ENCODE peak calls at places on chromosomes 16 and 17, in nine cellular contexts. One of them, this sample, is unnamed.

GRCh38 chr16:9072806-9073341 is 18.6 kb upstream of the HAPSTR1 start:
- DNase-seq in endothelial cell of umbilical vein: no peak
- DNase-seq in cardiac fibroblast: peak; percentile 64
- DNase-seq in right atrium auricular region: no peak
- DNase-seq in cardiac muscle cell: no peak
- DNase-seq in heart right ventricle: no peak
- DNase-seq in bronchial epithelial cell: peak; percentile 94
- DNase-seq in fibroblast of mammary gland: peak; percentile 94
- DNase-seq in transverse colon: no peak
- DNase-seq in this sample: no peak

GRCh38 chr17:26962255-26963162 is 331.4 kb upstream of the WSB1 start:
- DNase-seq in endothelial cell of umbilical vein: no peak
- DNase-seq in cardiac fibroblast: no peak
- DNase-seq in right atrium auricular region: no peak
- DNase-seq in cardiac muscle cell: no peak
- DNase-seq in heart right ventricle: no peak
- DNase-seq in bronchial epithelial cell: no peak
- DNase-seq in fibroblast of mammary gland: no peak
- DNase-seq in transverse colon: no peak
- DNase-seq in this sample: no peak

GRCh38 chr17:50763716-50764450 is 3.4 kb downstream of the ANKRD40CL start:
- DNase-seq in endothelial cell of umbilical vein: no peak
- DNase-seq in cardiac fibroblast: no peak
- DNase-seq in right atrium auricular region: peak; percentile 58
- DNase-seq in cardiac muscle cell: no peak
- DNase-seq in heart right ventricle: no peak
- DNase-seq in bronchial epithelial cell: no peak
- DNase-seq in fibroblast of mammary gland: no peak
- DNase-seq in transverse colon: peak; percentile 62
- DNase-seq in this sample: no peak

GRCh38 chr16:79089735-79090284 is 510.7 kb downstream of the MAF start:
- DNase-seq in endothelial cell of umbilical vein: no peak
- DNase-seq in cardiac fibroblast: no peak
- DNase-seq in right atrium auricular region: no peak
- DNase-seq in cardiac muscle cell: no peak
- DNase-seq in heart right ventricle: no peak
- DNase-seq in bronchial epithelial cell: no peak
- DNase-seq in fibroblast of mammary gland: peak; percentile 15
- DNase-seq in transverse colon: peak; percentile 35
- DNase-seq in this sample: peak; percentile 51

GRCh38 chr17:14373587-14374259 is 72.8 kb downstream of the HS3ST3B1 start:
- DNase-seq in endothelial cell of umbilical vein: no peak
- DNase-seq in cardiac fibroblast: peak; percentile 23
- DNase-seq in right atrium auricular region: no peak
- DNase-seq in cardiac muscle cell: no peak
- DNase-seq in heart right ventricle: no peak
- DNase-seq in bronchial epithelial cell: peak; percentile 54
- DNase-seq in fibroblast of mammary gland: peak; percentile 56
- DNase-seq in transverse colon: no peak
- DNase-seq in this sample: no peak

GRCh38 chr17:40520991-40521453 is 19.6 kb upstream of the TNS4 start:
- DNase-seq in endothelial cell of umbilical vein: no peak
- DNase-seq in cardiac fibroblast: no peak
- DNase-seq in right atrium auricular region: no peak
- DNase-seq in cardiac muscle cell: no peak
- DNase-seq in heart right ventricle: no peak
- DNase-seq in bronchial epithelial cell: no peak
- DNase-seq in fibroblast of mammary gland: no peak
- DNase-seq in transverse colon: no peak
- DNase-seq in this sample: peak; percentile 18

GRCh38 chr17:48100591-48101011 is 677 bp downstream of the CBX1 start:
- DNase-seq in endothelial cell of umbilical vein: no peak
- DNase-seq in cardiac fibroblast: peak; percentile 64
- DNase-seq in right atrium auricular region: no peak
- DNase-seq in cardiac muscle cell: peak; percentile 83
- DNase-seq in heart right ventricle: peak; percentile 42
- DNase-seq in bronchial epithelial cell: peak; percentile 55
- DNase-seq in fibroblast of mammary gland: peak; percentile 55
- DNase-seq in transverse colon: peak; percentile 54
- DNase-seq in this sample: no peak

GRCh38 chr16:84505249-84506156 is 1.0 kb upstream of the MEAK7 start:
- DNase-seq in endothelial cell of umbilical vein: no peak
- DNase-seq in cardiac fibroblast: no peak
- DNase-seq in right atrium auricular region: no peak
- DNase-seq in cardiac muscle cell: no peak
- DNase-seq in heart right ventricle: no peak
- DNase-seq in bronchial epithelial cell: no peak
- DNase-seq in fibroblast of mammary gland: no peak
- DNase-seq in transverse colon: no peak
- DNase-seq in this sample: no peak

DNA sequence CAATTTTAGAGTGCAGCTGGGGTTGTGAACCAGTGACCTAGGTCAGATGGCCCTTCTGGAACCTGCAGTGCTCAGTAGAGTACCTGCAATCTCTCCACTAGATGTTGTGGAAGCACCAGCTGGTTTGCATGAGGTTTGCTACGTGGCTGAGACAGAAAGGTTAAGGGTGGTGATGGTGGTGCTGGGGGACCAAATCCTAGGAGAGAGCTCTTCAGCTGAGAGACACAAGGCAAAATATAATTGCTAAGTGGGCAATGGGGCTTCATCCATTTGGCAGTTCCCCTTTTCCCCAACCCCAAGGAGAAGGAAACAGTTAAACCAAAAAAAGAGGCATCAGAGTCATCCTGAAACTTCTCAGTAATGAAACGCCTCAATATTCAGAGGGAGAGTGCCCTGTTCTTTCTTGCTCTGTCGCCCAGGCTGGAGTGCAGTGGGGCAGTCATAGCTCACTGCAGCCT is 13.9 kb downstream of the ITPRIPL2 start:
- DNase-seq in endothelial cell of umbilical vein: no peak
- DNase-seq in cardiac fibroblast: no peak
- DNase-seq in right atrium auricular region: no peak
- DNase-seq in cardiac muscle cell: no peak
- DNase-seq in heart right ventricle: no peak
- DNase-seq in bronchial epithelial cell: no peak
- DNase-seq in fibroblast of mammary gland: no peak
- DNase-seq in transverse colon: no peak
- DNase-seq in this sample: no peak
- TF ChIP-seq CTCF in endothelial cell of umbilical vein: no peak
- TF ChIP-seq CTCF in cardiac fibroblast: no peak
- TF ChIP-seq CTCF in right atrium auricular region: no peak
- TF ChIP-seq CTCF in cardiac muscle cell: no peak
- TF ChIP-seq CTCF in heart right ventricle: no peak
- TF ChIP-seq CTCF in bronchial epithelial cell: no peak
- TF ChIP-seq CTCF in fibroblast of mammary gland: no peak
- TF ChIP-seq CTCF in transverse colon: no peak
- TF ChIP-seq CTCF in this sample: no peak

GRCh38 chr16:3027488-3027795 is 3.6 kb downstream of the THOC6 start:
- DNase-seq in endothelial cell of umbilical vein: no peak
- DNase-seq in cardiac fibroblast: no peak
- DNase-seq in right atrium auricular region: no peak
- DNase-seq in cardiac muscle cell: no peak
- DNase-seq in heart right ventricle: no peak
- DNase-seq in bronchial epithelial cell: no peak
- DNase-seq in fibroblast of mammary gland: no peak
- DNase-seq in transverse colon: no peak
- DNase-seq in this sample: no peak

GRCh38 chr16:3028716-3029319 is 5.0 kb downstream of the THOC6 start:
- DNase-seq in endothelial cell of umbilical vein: no peak
- DNase-seq in cardiac fibroblast: no peak
- DNase-seq in right atrium auricular region: no peak
- DNase-seq in cardiac muscle cell: no peak
- DNase-seq in heart right ventricle: no peak
- DNase-seq in bronchial epithelial cell: no peak
- DNase-seq in fibroblast of mammary gland: no peak
- DNase-seq in transverse colon: no peak
- DNase-seq in this sample: peak; percentile 40

GRCh38 chr16:3026609-3027487 is 3.0 kb downstream of the THOC6 start:
- DNase-seq in endothelial cell of umbilical vein: no peak
- DNase-seq in cardiac fibroblast: no peak
- DNase-seq in right atrium auricular region: no peak
- DNase-seq in cardiac muscle cell: no peak
- DNase-seq in heart right ventricle: no peak
- DNase-seq in bronchial epithelial cell: no peak
- DNase-seq in fibroblast of mammary gland: no peak
- DNase-seq in transverse colon: no peak
- DNase-seq in this sample: peak; percentile 43

GRCh38 chr16:3029499-3030127 is 5.8 kb downstream of the THOC6 start:
- DNase-seq in endothelial cell of umbilical vein: no peak
- DNase-seq in cardiac fibroblast: peak; percentile 34
- DNase-seq in right atrium auricular region: no peak
- DNase-seq in cardiac muscle cell: no peak
- DNase-seq in heart right ventricle: no peak
- DNase-seq in bronchial epithelial cell: peak; percentile 32
- DNase-seq in fibroblast of mammary gland: peak; percentile 36
- DNase-seq in transverse colon: no peak
- DNase-seq in this sample: no peak

GRCh38 chr16:3027983-3028715 is 4.3 kb downstream of the THOC6 start:
- DNase-seq in endothelial cell of umbilical vein: peak; percentile 70
- DNase-seq in cardiac fibroblast: peak; percentile 73
- DNase-seq in right atrium auricular region: no peak
- DNase-seq in cardiac muscle cell: peak; percentile 94
- DNase-seq in heart right ventricle: peak; percentile 85
- DNase-seq in bronchial epithelial cell: peak; percentile 68
- DNase-seq in fibroblast of mammary gland: peak; percentile 51
- DNase-seq in transverse colon: peak; percentile 93
- DNase-seq in this sample: peak; percentile 73
- TF ChIP-seq CTCF in endothelial cell of umbilical vein: peak; percentile 94
- TF ChIP-seq CTCF in cardiac fibroblast: peak; percentile 70
- TF ChIP-seq CTCF in right atrium auricular region: peak; percentile 87
- TF ChIP-seq CTCF in cardiac muscle cell: peak; percentile 63
- TF ChIP-seq CTCF in heart right ventricle: peak; percentile 77
- TF ChIP-seq CTCF in bronchial epithelial cell: peak; percentile 90
- TF ChIP-seq CTCF in fibroblast of mammary gland: peak; percentile 44
- TF ChIP-seq CTCF in transverse colon: peak; percentile 91
- TF ChIP-seq CTCF in this sample: peak; percentile 90

GRCh38 chr16:70695351-70696070 is 9.7 kb upstream of the MTSS2 start:
- DNase-seq in endothelial cell of umbilical vein: peak; percentile 86
- DNase-seq in cardiac fibroblast: peak; percentile 42
- DNase-seq in right atrium auricular region: no peak
- DNase-seq in cardiac muscle cell: peak; percentile 67
- DNase-seq in heart right ventricle: peak; percentile 73
- DNase-seq in bronchial epithelial cell: no peak
- DNase-seq in fibroblast of mammary gland: no peak
- DNase-seq in transverse colon: peak; percentile 47
- DNase-seq in this sample: no peak
- TF ChIP-seq CTCF in endothelial cell of umbilical vein: peak; percentile 39
- TF ChIP-seq CTCF in cardiac fibroblast: no peak
- TF ChIP-seq CTCF in right atrium auricular region: no peak
- TF ChIP-seq CTCF in cardiac muscle cell: peak; percentile 5
- TF ChIP-seq CTCF in heart right ventricle: no peak
- TF ChIP-seq CTCF in bronchial epithelial cell: no peak
- TF ChIP-seq CTCF in fibroblast of mammary gland: no peak
- TF ChIP-seq CTCF in transverse colon: no peak
- TF ChIP-seq CTCF in this sample: no peak

DNA sequence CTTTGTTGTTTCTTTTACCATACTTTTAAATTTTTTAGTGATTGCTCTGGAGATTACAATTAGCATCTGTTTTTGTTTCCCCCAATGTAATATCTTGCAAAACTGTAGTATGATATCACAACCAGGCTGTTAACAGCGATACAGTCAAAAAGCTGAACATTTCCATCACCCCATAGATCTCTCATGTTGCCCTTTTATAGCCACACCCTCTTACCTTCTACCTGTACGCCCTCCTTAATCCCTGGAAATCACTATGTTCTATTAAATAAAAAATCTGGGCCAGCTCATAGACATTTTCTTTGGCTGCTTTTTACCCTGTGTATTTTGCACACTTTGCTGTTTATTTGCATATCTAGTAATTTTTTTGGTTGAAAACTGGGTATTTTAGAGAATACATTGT is 67.2 kb upstream of the NACA2 start:
- DNase-seq in endothelial cell of umbilical vein: peak; percentile 4
- DNase-seq in cardiac fibroblast: no peak
- DNase-seq in right atrium auricular region: no peak
- DNase-seq in cardiac muscle cell: no peak
- DNase-seq in heart right ventricle: no peak
- DNase-seq in bronchial epithelial cell: no peak
- DNase-seq in fibroblast of mammary gland: no peak
- DNase-seq in transverse colon: no peak
- DNase-seq in this sample: no peak
- TF ChIP-seq CTCF in endothelial cell of umbilical vein: no peak
- TF ChIP-seq CTCF in cardiac fibroblast: no peak
- TF ChIP-seq CTCF in right atrium auricular region: no peak
- TF ChIP-seq CTCF in cardiac muscle cell: no peak
- TF ChIP-seq CTCF in heart right ventricle: no peak
- TF ChIP-seq CTCF in bronchial epithelial cell: no peak
- TF ChIP-seq CTCF in fibroblast of mammary gland: no peak
- TF ChIP-seq CTCF in transverse colon: no peak
- TF ChIP-seq CTCF in this sample: no peak

GRCh38 chr16:56869513-56870270 is 4.7 kb downstream of the SLC12A3 start:
- DNase-seq in endothelial cell of umbilical vein: no peak
- DNase-seq in cardiac fibroblast: no peak
- DNase-seq in right atrium auricular region: no peak
- DNase-seq in cardiac muscle cell: no peak
- DNase-seq in heart right ventricle: no peak
- DNase-seq in bronchial epithelial cell: no peak
- DNase-seq in fibroblast of mammary gland: peak; percentile 39
- DNase-seq in transverse colon: peak; percentile 24
- DNase-seq in this sample: no peak
- TF ChIP-seq CTCF in endothelial cell of umbilical vein: peak; percentile 40
- TF ChIP-seq CTCF in cardiac fibroblast: peak; percentile 8
- TF ChIP-seq CTCF in right atrium auricular region: no peak
- TF ChIP-seq CTCF in cardiac muscle cell: peak; percentile 19
- TF ChIP-seq CTCF in heart right ventricle: peak; percentile 27
- TF ChIP-seq CTCF in bronchial epithelial cell: peak; percentile 33
- TF ChIP-seq CTCF in fibroblast of mammary gland: peak; percentile 20
- TF ChIP-seq CTCF in transverse colon: no peak
- TF ChIP-seq CTCF in this sample: peak; percentile 11

This sample was measured in CD14-positive monocyte.